ENCODE peak calls at places on chromosome 5, in nine cellular contexts. One of them, this sample, is unnamed.

GRCh38 chr5:132371603-132371994 is 2.1 kb downstream of the SLC22A5 start:
- DNase-seq in OCI-LY7: no peak
- DNase-seq in Karpas-422: no peak
- DNase-seq in endothelial cell of umbilical vein: no peak
- DNase-seq in HCT116: no peak
- DNase-seq in right cardiac atrium: no peak
- DNase-seq in transverse colon: no peak
- DNase-seq in cardiac muscle cell: no peak
- DNase-seq in effector memory CD4-positive, alpha-beta T cell: no peak
- DNase-seq in this sample: no peak

GRCh38 chr5:51225671-51226419 is 157.4 kb upstream of the ISL1 start:
- DNase-seq in OCI-LY7: no peak
- DNase-seq in Karpas-422: no peak
- DNase-seq in endothelial cell of umbilical vein: no peak
- DNase-seq in HCT116: no peak
- DNase-seq in right cardiac atrium: no peak
- DNase-seq in transverse colon: no peak
- DNase-seq in cardiac muscle cell: no peak
- DNase-seq in effector memory CD4-positive, alpha-beta T cell: no peak
- DNase-seq in this sample: no peak

GRCh38 chr5:67047180-67047579 is 149.4 kb downstream of the CD180 start:
- DNase-seq in OCI-LY7: no peak
- DNase-seq in Karpas-422: no peak
- DNase-seq in endothelial cell of umbilical vein: no peak
- DNase-seq in HCT116: no peak
- DNase-seq in right cardiac atrium: peak; percentile 31
- DNase-seq in transverse colon: peak; percentile 37
- DNase-seq in cardiac muscle cell: no peak
- DNase-seq in effector memory CD4-positive, alpha-beta T cell: no peak
- DNase-seq in this sample: no peak

GRCh38 chr5:151191661-151192060 is 32.2 kb downstream of the CCDC69 start:
- DNase-seq in OCI-LY7: no peak
- DNase-seq in Karpas-422: no peak
- DNase-seq in endothelial cell of umbilical vein: no peak
- DNase-seq in HCT116: no peak
- DNase-seq in right cardiac atrium: no peak
- DNase-seq in transverse colon: no peak
- DNase-seq in cardiac muscle cell: no peak
- DNase-seq in effector memory CD4-positive, alpha-beta T cell: no peak
- DNase-seq in this sample: no peak

GRCh38 chr5:181236471-181236870 is 7.2 kb downstream of the RACK1 start:
- DNase-seq in OCI-LY7: no peak
- DNase-seq in Karpas-422: no peak
- DNase-seq in endothelial cell of umbilical vein: no peak
- DNase-seq in HCT116: no peak
- DNase-seq in right cardiac atrium: no peak
- DNase-seq in transverse colon: no peak
- DNase-seq in cardiac muscle cell: no peak
- DNase-seq in effector memory CD4-positive, alpha-beta T cell: no peak
- DNase-seq in this sample: no peak

GRCh38 chr5:87009146-87009545 is 258.5 kb upstream of the RASA1 start:
- DNase-seq in OCI-LY7: no peak
- DNase-seq in Karpas-422: no peak
- DNase-seq in endothelial cell of umbilical vein: no peak
- DNase-seq in HCT116: no peak
- DNase-seq in right cardiac atrium: no peak
- DNase-seq in transverse colon: no peak
- DNase-seq in cardiac muscle cell: peak; percentile 82
- DNase-seq in effector memory CD4-positive, alpha-beta T cell: no peak
- DNase-seq in this sample: peak; percentile 24

GRCh38 chr5:180047667-180048066 is 23.9 kb downstream of the RNF130 start:
- DNase-seq in OCI-LY7: no peak
- DNase-seq in Karpas-422: no peak
- DNase-seq in endothelial cell of umbilical vein: peak; percentile 40
- DNase-seq in HCT116: no peak
- DNase-seq in right cardiac atrium: peak; percentile 68
- DNase-seq in transverse colon: peak; percentile 16
- DNase-seq in cardiac muscle cell: peak; percentile 66
- DNase-seq in effector memory CD4-positive, alpha-beta T cell: no peak
- DNase-seq in this sample: no peak

GRCh38 chr5:108216890-108217289 is 165.0 kb downstream of the FBXL17 start:
- DNase-seq in OCI-LY7: no peak
- DNase-seq in Karpas-422: no peak
- DNase-seq in endothelial cell of umbilical vein: no peak
- DNase-seq in HCT116: peak; percentile 32
- DNase-seq in right cardiac atrium: no peak
- DNase-seq in transverse colon: no peak
- DNase-seq in cardiac muscle cell: peak; percentile 53
- DNase-seq in effector memory CD4-positive, alpha-beta T cell: no peak
- DNase-seq in this sample: peak; percentile 65

GRCh38 chr5:123115020-123115419 is 26.0 kb downstream of the PRDM6 start:
- DNase-seq in OCI-LY7: no peak
- DNase-seq in Karpas-422: no peak
- DNase-seq in endothelial cell of umbilical vein: no peak
- DNase-seq in HCT116: no peak
- DNase-seq in right cardiac atrium: no peak
- DNase-seq in transverse colon: no peak
- DNase-seq in cardiac muscle cell: no peak
- DNase-seq in effector memory CD4-positive, alpha-beta T cell: no peak
- DNase-seq in this sample: peak; percentile 68

GRCh38 chr5:159337291-159337974 is 7.1 kb upstream of the IL12B start:
- DNase-seq in OCI-LY7: no peak
- DNase-seq in Karpas-422: no peak
- DNase-seq in endothelial cell of umbilical vein: no peak
- DNase-seq in HCT116: no peak
- DNase-seq in right cardiac atrium: no peak
- DNase-seq in transverse colon: no peak
- DNase-seq in cardiac muscle cell: peak; percentile 59
- DNase-seq in effector memory CD4-positive, alpha-beta T cell: peak; percentile 44
- DNase-seq in this sample: peak; percentile 73

GRCh38 chr5:139671096-139671841 is 23.1 kb downstream of the CXXC5 start:
- DNase-seq in OCI-LY7: peak; percentile 52
- DNase-seq in Karpas-422: no peak
- DNase-seq in endothelial cell of umbilical vein: no peak
- DNase-seq in HCT116: no peak
- DNase-seq in right cardiac atrium: no peak
- DNase-seq in transverse colon: no peak
- DNase-seq in cardiac muscle cell: peak; percentile 68
- DNase-seq in effector memory CD4-positive, alpha-beta T cell: no peak
- DNase-seq in this sample: no peak

GRCh38 chr5:134840811-134841210 is 5.0 kb upstream of the C5orf24 start:
- DNase-seq in OCI-LY7: no peak
- DNase-seq in Karpas-422: no peak
- DNase-seq in endothelial cell of umbilical vein: no peak
- DNase-seq in HCT116: no peak
- DNase-seq in right cardiac atrium: no peak
- DNase-seq in transverse colon: no peak
- DNase-seq in cardiac muscle cell: no peak
- DNase-seq in effector memory CD4-positive, alpha-beta T cell: no peak
- DNase-seq in this sample: no peak

GRCh38 chr5:55037046-55037771 is 13.2 kb downstream of the GZMK start:
- DNase-seq in OCI-LY7: peak; percentile 22
- DNase-seq in Karpas-422: no peak
- DNase-seq in endothelial cell of umbilical vein: peak; percentile 7
- DNase-seq in HCT116: peak; percentile 8
- DNase-seq in right cardiac atrium: no peak
- DNase-seq in transverse colon: peak; percentile 20
- DNase-seq in cardiac muscle cell: no peak
- DNase-seq in effector memory CD4-positive, alpha-beta T cell: peak; percentile 16
- DNase-seq in this sample: no peak

DNA sequence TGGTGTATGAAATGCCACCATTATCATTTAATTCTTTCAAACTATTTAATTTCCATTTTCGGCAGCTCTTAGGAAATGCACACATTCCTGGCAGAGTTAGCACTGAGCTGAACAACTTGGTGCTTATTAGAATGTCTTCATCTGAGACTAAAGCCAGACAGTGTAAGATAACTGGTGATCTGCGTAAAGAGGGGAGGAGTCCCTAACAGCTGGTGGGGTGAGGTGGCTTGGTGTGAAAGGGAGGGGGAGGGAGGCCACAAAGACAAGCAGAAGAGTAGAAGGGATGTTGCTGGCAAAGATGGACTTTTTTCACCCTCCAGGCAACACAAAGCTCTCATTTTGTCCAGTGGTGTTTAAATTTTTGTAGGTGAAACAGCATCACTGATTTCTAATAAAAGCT is 535.0 kb downstream of the PDE4D start:
- DNase-seq in OCI-LY7: no peak
- DNase-seq in Karpas-422: no peak
- DNase-seq in endothelial cell of umbilical vein: no peak
- DNase-seq in HCT116: no peak
- DNase-seq in right cardiac atrium: peak; percentile 49
- DNase-seq in transverse colon: no peak
- DNase-seq in cardiac muscle cell: peak; percentile 96
- DNase-seq in effector memory CD4-positive, alpha-beta T cell: no peak
- DNase-seq in this sample: peak; percentile 16
- H3K4me1 ChIP-seq in OCI-LY7: no peaks in the 10 kb centered on the region
- H3K4me1 ChIP-seq in Karpas-422: peaks cover 3% of the 10 kb centered on the region
- H3K4me1 ChIP-seq in endothelial cell of umbilical vein: peaks cover 11% of the 10 kb centered on the region
- H3K4me1 ChIP-seq in HCT116: no peaks in the 10 kb centered on the region
- H3K4me1 ChIP-seq in right cardiac atrium: no peaks in the 10 kb centered on the region
- H3K4me1 ChIP-seq in transverse colon: peaks cover 36% of the 10 kb centered on the region
- H3K4me1 ChIP-seq in cardiac muscle cell: peaks cover 46% of the 10 kb centered on the region
- H3K4me1 ChIP-seq in effector memory CD4-positive, alpha-beta T cell: no peaks in the 10 kb centered on the region
- H3K4me1 ChIP-seq in this sample: no peaks in the 10 kb centered on the region

GRCh38 chr5:1515311-1515920 is 8.3 kb downstream of the LPCAT1 start:
- DNase-seq in OCI-LY7: no peak
- DNase-seq in Karpas-422: no peak
- DNase-seq in endothelial cell of umbilical vein: no peak
- DNase-seq in HCT116: no peak
- DNase-seq in right cardiac atrium: peak; percentile 15
- DNase-seq in transverse colon: peak; percentile 7
- DNase-seq in cardiac muscle cell: no peak
- DNase-seq in effector memory CD4-positive, alpha-beta T cell: no peak
- DNase-seq in this sample: no peak
- H3K4me1 ChIP-seq in OCI-LY7: peaks cover 3% of the 10 kb centered on the region
- H3K4me1 ChIP-seq in Karpas-422: no peaks in the 10 kb centered on the region
- H3K4me1 ChIP-seq in endothelial cell of umbilical vein: no peaks in the 10 kb centered on the region
- H3K4me1 ChIP-seq in HCT116: peaks cover 48% of the 10 kb centered on the region
- H3K4me1 ChIP-seq in right cardiac atrium: no peaks in the 10 kb centered on the region
- H3K4me1 ChIP-seq in transverse colon: peaks cover 9% of the 10 kb centered on the region
- H3K4me1 ChIP-seq in cardiac muscle cell: no peaks in the 10 kb centered on the region
- H3K4me1 ChIP-seq in effector memory CD4-positive, alpha-beta T cell: peaks cover 6% of the 10 kb centered on the region
- H3K4me1 ChIP-seq in this sample: peaks cover 33% of the 10 kb centered on the region

GRCh38 chr5:57386958-57387357 is 95.7 kb downstream of the ACTBL2 start:
- DNase-seq in OCI-LY7: peak; percentile 2
- DNase-seq in Karpas-422: no peak
- DNase-seq in endothelial cell of umbilical vein: peak; percentile 18
- DNase-seq in HCT116: no peak
- DNase-seq in right cardiac atrium: no peak
- DNase-seq in transverse colon: no peak
- DNase-seq in cardiac muscle cell: peak; percentile 58
- DNase-seq in effector memory CD4-positive, alpha-beta T cell: no peak
- DNase-seq in this sample: peak; percentile 86

GRCh38 chr5:57382665-57383064 is 99.9 kb downstream of the ACTBL2 start:
- DNase-seq in OCI-LY7: no peak
- DNase-seq in Karpas-422: no peak
- DNase-seq in endothelial cell of umbilical vein: no peak
- DNase-seq in HCT116: no peak
- DNase-seq in right cardiac atrium: no peak
- DNase-seq in transverse colon: no peak
- DNase-seq in cardiac muscle cell: no peak
- DNase-seq in effector memory CD4-positive, alpha-beta T cell: no peak
- DNase-seq in this sample: no peak

DNA sequence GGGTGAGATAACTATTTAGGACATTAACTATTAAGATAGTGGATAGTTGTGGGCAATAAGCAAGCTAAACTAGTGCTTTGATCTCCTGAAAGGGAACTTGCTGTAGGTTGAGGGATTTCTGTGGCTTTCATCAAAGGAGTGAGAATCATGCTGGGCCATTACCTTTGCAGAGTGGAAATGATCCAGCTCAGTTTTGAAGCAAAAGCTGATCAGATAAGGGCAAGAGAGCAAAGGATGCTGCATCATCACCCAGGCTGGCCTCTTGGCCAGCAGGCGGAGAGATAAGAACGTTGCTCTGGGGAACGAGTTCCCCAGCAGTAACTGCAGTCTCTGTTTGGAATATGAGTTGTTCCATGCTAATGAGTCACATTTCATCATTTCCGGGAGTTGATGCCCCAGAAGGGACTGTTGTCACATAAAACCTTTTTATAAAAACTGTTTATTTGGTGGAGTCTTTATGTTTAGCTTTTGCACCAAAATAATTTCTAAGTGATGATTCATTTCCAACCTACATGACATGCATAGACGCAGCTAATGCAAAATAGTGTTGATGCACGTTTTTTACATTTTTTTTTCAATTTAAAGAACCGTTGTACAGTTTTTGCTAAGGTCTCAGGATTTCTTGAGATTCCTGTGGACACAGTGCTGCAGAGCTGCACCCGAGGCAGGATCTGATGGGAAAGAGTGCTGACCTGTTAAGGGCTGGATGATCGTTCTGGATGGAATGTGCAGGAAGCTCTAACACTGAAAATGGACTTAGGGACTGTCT is 99.3 kb downstream of the ACTBL2 start:
- DNase-seq in OCI-LY7: peak; percentile 24
- DNase-seq in Karpas-422: no peak
- DNase-seq in endothelial cell of umbilical vein: peak; percentile 96
- DNase-seq in HCT116: peak; percentile 92
- DNase-seq in right cardiac atrium: peak; percentile 35
- DNase-seq in transverse colon: no peak
- DNase-seq in cardiac muscle cell: peak; percentile 90
- DNase-seq in effector memory CD4-positive, alpha-beta T cell: no peak
- DNase-seq in this sample: peak; percentile 99
- H3K4me1 ChIP-seq in OCI-LY7: peaks cover 9% of the 10 kb centered on the region
- H3K4me1 ChIP-seq in Karpas-422: no peaks in the 10 kb centered on the region
- H3K4me1 ChIP-seq in endothelial cell of umbilical vein: peaks cover 19% of the 10 kb centered on the region
- H3K4me1 ChIP-seq in HCT116: peaks cover 37% of the 10 kb centered on the region
- H3K4me1 ChIP-seq in right cardiac atrium: peaks cover 3% of the 10 kb centered on the region
- H3K4me1 ChIP-seq in transverse colon: no peaks in the 10 kb centered on the region
- H3K4me1 ChIP-seq in cardiac muscle cell: no peaks in the 10 kb centered on the region
- H3K4me1 ChIP-seq in effector memory CD4-positive, alpha-beta T cell: no peaks in the 10 kb centered on the region
- H3K4me1 ChIP-seq in this sample: peaks cover 8% of the 10 kb centered on the region

GRCh38 chr5:43036856-43037711 is 3.0 kb downstream of the ANXA2R start:
- DNase-seq in OCI-LY7: no peak
- DNase-seq in Karpas-422: no peak
- DNase-seq in endothelial cell of umbilical vein: peak; percentile 69
- DNase-seq in HCT116: no peak
- DNase-seq in right cardiac atrium: no peak
- DNase-seq in transverse colon: peak; percentile 18
- DNase-seq in cardiac muscle cell: peak; percentile 47
- DNase-seq in effector memory CD4-positive, alpha-beta T cell: no peak
- DNase-seq in this sample: peak; percentile 59

GRCh38 chr5:43037929-43038510 is 2.1 kb downstream of the ANXA2R start:
- DNase-seq in OCI-LY7: peak; percentile 43
- DNase-seq in Karpas-422: no peak
- DNase-seq in endothelial cell of umbilical vein: peak; percentile 89
- DNase-seq in HCT116: no peak
- DNase-seq in right cardiac atrium: no peak
- DNase-seq in transverse colon: peak; percentile 20
- DNase-seq in cardiac muscle cell: peak; percentile 82
- DNase-seq in effector memory CD4-positive, alpha-beta T cell: peak; percentile 24
- DNase-seq in this sample: peak; percentile 92

GRCh38 chr5:43039468-43040286 is 442 bp downstream of the ANXA2R start:
- DNase-seq in OCI-LY7: peak; percentile 64
- DNase-seq in Karpas-422: peak; percentile 72
- DNase-seq in endothelial cell of umbilical vein: peak; percentile 83
- DNase-seq in HCT116: peak; percentile 56
- DNase-seq in right cardiac atrium: peak; percentile 72
- DNase-seq in transverse colon: peak; percentile 68
- DNase-seq in cardiac muscle cell: peak; percentile 91
- DNase-seq in effector memory CD4-positive, alpha-beta T cell: peak; percentile 56
- DNase-seq in this sample: peak; percentile 83

GRCh38 chr5:43039115-43039467 is 1.0 kb downstream of the ANXA2R start:
- DNase-seq in OCI-LY7: no peak
- DNase-seq in Karpas-422: no peak
- DNase-seq in endothelial cell of umbilical vein: no peak
- DNase-seq in HCT116: no peak
- DNase-seq in right cardiac atrium: no peak
- DNase-seq in transverse colon: no peak
- DNase-seq in cardiac muscle cell: no peak
- DNase-seq in effector memory CD4-positive, alpha-beta T cell: no peak
- DNase-seq in this sample: no peak

GRCh38 chr5:43038523-43038989 is 1.6 kb downstream of the ANXA2R start:
- DNase-seq in OCI-LY7: peak; percentile 27
- DNase-seq in Karpas-422: no peak
- DNase-seq in endothelial cell of umbilical vein: no peak
- DNase-seq in HCT116: no peak
- DNase-seq in right cardiac atrium: no peak
- DNase-seq in transverse colon: peak; percentile 23
- DNase-seq in cardiac muscle cell: no peak
- DNase-seq in effector memory CD4-positive, alpha-beta T cell: peak; percentile 22
- DNase-seq in this sample: peak; percentile 82
- H3K4me1 ChIP-seq in OCI-LY7: peaks cover 44% of the 10 kb centered on the region
- H3K4me1 ChIP-seq in Karpas-422: peaks cover 23% of the 10 kb centered on the region
- H3K4me1 ChIP-seq in endothelial cell of umbilical vein: peaks cover 39% of the 10 kb centered on the region
- H3K4me1 ChIP-seq in HCT116: peaks cover 47% of the 10 kb centered on the region
- H3K4me1 ChIP-seq in right cardiac atrium: no peaks in the 10 kb centered on the region
- H3K4me1 ChIP-seq in transverse colon: peaks cover 57% of the 10 kb centered on the region
- H3K4me1 ChIP-seq in cardiac muscle cell: peaks cover 9% of the 10 kb centered on the region
- H3K4me1 ChIP-seq in effector memory CD4-positive, alpha-beta T cell: peaks cover 20% of the 10 kb centered on the region
- H3K4me1 ChIP-seq in this sample: peaks cover 8% of the 10 kb centered on the region